ENCODE peak calls at places on chromosomes 3 and 15, in ten cellular contexts. Y is aorta, K is A549, J is GM23338, R is psoas muscle, T is GM23248, W is IMR-90, Q is hepatocyte, F is prostate gland, P is thoracic aorta. C is an unnamed sample.
A peak's percentile ranks its signal among the peaks of the same experiment; 100 is the strongest.

GRCh38 chr3:122245513-122246174 is 62.2 kb downstream of the CASR start:
- DNase-seq in J (no peak), W (peak; percentile 78), Q (no peak), R (no peak), T (peak; percentile 60), Y (no peak), F (no peak), K (peak; percentile 8), P (no peak), C (no peak)

GRCh38 chr3:42263354-42264346 is 2.3 kb downstream of the CCK start:
- DNase-seq in R (no peak), W (no peak), T (peak; percentile 51), J (peak; percentile 85), Q (peak; percentile 10), P (no peak), K (no peak), F (no peak), Y (no peak), C (no peak)

GRCh38 chr3:127589600-127590281 is 792 bp downstream of the TPRA1 start:
- DNase-seq in F (no peak), T (peak; percentile 70), W (no peak), J (no peak), Y (peak; percentile 64), K (no peak), P (no peak), R (peak; percentile 76), Q (peak; percentile 48), C (no peak)

GRCh38 chr3:52248816-52249547 is 3.4 kb downstream of the PPM1M start:
- DNase-seq in R (peak; percentile 72), Q (peak; percentile 29), W (no peak), T (peak; percentile 25), Y (no peak), K (no peak), F (no peak), J (no peak), P (no peak), C (no peak)

GRCh38 chr3:9211155-9211950 is 38.1 kb downstream of the SRGAP3 start:
- DNase-seq in K (no peak), J (no peak), W (peak; percentile 31), Q (no peak), R (no peak), F (no peak), Y (no peak), T (peak; percentile 65), P (no peak), C (no peak)

GRCh38 chr3:17183951-17184550 is 299.3 kb downstream of the PLCL2 start:
- DNase-seq in Y (no peak), W (peak; percentile 62), K (peak; percentile 30), R (no peak), J (no peak), P (no peak), Q (no peak), T (peak; percentile 76), F (no peak), C (peak; percentile 78)

GRCh38 chr15:33526532-33526931 is 215.8 kb downstream of the RYR3 start:
- DNase-seq in Q (no peak), W (no peak), P (no peak), K (no peak), R (no peak), F (no peak), T (no peak), Y (no peak), J (no peak), C (no peak)

GRCh38 chr3:131283862-131284261 is 97.7 kb upstream of the NUDT16 start:
- DNase-seq in F (no peak), T (no peak), R (no peak), Q (no peak), W (no peak), P (no peak), K (no peak), J (peak; percentile 39), Y (no peak), C (no peak)

GRCh38 chr3:175493296-175493695 is 634.2 kb downstream of the NAALADL2 start:
- DNase-seq in F (no peak), T (no peak), K (no peak), Y (no peak), W (peak; percentile 3), Q (no peak), P (no peak), R (no peak), J (no peak), C (no peak)

GRCh38 chr3:185744997-185745843 is 79.6 kb downstream of the IGF2BP2 start:
- DNase-seq in Y (no peak), Q (no peak), J (no peak), T (peak; percentile 98), P (no peak), W (peak; percentile 96), R (no peak), F (no peak), K (peak; percentile 29), C (no peak)

GRCh38 chr15:71914092-71914491 is 103.7 kb downstream of the NR2E3 start:
- DNase-seq in Q (no peak), J (no peak), T (no peak), K (no peak), F (no peak), R (no peak), P (no peak), W (no peak), Y (no peak), C (no peak)

GRCh38 chr15:51735611-51736010 is 1.8 kb downstream of the LYSMD2 start:
- DNase-seq in T (no peak), W (no peak), Y (no peak), F (no peak), Q (no peak), J (no peak), K (no peak), P (no peak), R (no peak), C (no peak)

GRCh38 chr15:62619105-62619504 is 423.4 kb upstream of the TPM1 start:
- DNase-seq in W (peak; percentile 18), R (no peak), K (no peak), T (peak; percentile 52), Y (no peak), Q (no peak), F (no peak), J (no peak), P (no peak), C (no peak)

GRCh38 chr3:61162965-61163364 is 88.3 kb downstream of the FHIT start:
- DNase-seq in Q (no peak), T (no peak), W (no peak), Y (no peak), F (no peak), P (no peak), K (no peak), R (no peak), J (no peak), C (no peak)

GRCh38 chr3:48678566-48679380 is 6.9 kb downstream of the NCKIPSD start:
- DNase-seq in J (no peak), K (no peak), P (no peak), R (no peak), F (no peak), W (no peak), Y (no peak), Q (no peak), T (no peak), C (no peak)

GRCh38 chr3:29436612-29437313 is 155.9 kb downstream of the RBMS3 start:
- DNase-seq in F (no peak), Q (no peak), R (no peak), Y (no peak), K (no peak), J (no peak), T (peak; percentile 14), P (no peak), W (peak; percentile 37), C (no peak)

DNA sequence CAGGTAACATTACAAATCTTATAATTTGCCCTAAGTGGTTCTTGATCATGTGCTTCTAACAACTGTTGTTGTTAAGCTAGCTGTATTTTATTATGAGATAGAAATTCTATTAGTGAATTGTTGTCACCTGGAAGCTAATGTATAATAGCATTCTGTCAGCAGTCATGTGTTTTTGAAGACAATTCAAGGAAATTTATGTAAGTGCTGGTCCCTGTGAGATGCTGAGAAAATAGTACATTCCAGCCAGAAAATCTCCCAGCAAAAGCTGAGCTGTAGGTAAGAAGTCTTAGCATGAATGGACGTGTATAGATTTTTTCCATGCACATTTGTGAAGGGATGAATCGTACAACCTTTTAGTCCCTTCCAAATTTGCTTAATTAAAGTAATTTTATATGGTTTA is 120.0 kb upstream of the C15orf61 start:
- DNase-seq in T (no peak), F (no peak), P (no peak), J (no peak), Q (no peak), R (no peak), Y (no peak), K (no peak), W (no peak), C (no peak)
- H3K4me1 ChIP-seq in T (no peaks in the 10 kb centered on the region), F (no peaks in the 10 kb centered on the region), P (no peaks in the 10 kb centered on the region), J (peaks cover 18% of the 10 kb centered on the region), Q (peaks cover 4% of the 10 kb centered on the region), R (no peaks in the 10 kb centered on the region), Y (no peaks in the 10 kb centered on the region), K (peaks cover 9% of the 10 kb centered on the region), W (no peaks in the 10 kb centered on the region), C (no peaks in the 10 kb centered on the region)

GRCh38 chr3:65945480-65945879 is 93.2 kb downstream of the MAGI1 start:
- DNase-seq in T (peak; percentile 70), J (no peak), R (no peak), Q (no peak), Y (no peak), W (peak; percentile 16), P (no peak), K (no peak), F (no peak), C (no peak)
- H3K4me1 ChIP-seq in T (peaks cover 20% of the 10 kb centered on the region), J (peaks cover 45% of the 10 kb centered on the region), R (peaks cover 26% of the 10 kb centered on the region), Q (peaks cover 21% of the 10 kb centered on the region), Y (no peaks in the 10 kb centered on the region), W (peaks cover 3% of the 10 kb centered on the region), P (peaks cover 30% of the 10 kb centered on the region), K (peaks cover 5% of the 10 kb centered on the region), F (peaks cover 8% of the 10 kb centered on the region), C (peaks cover 12% of the 10 kb centered on the region)

GRCh38 chr3:39075910-39076309 is 24.1 kb downstream of the WDR48 start:
- DNase-seq in K (no peak), P (no peak), R (no peak), W (no peak), Y (no peak), T (no peak), Q (no peak), J (no peak), F (no peak), C (no peak)

GRCh38 chr3:39082652-39083313 is 24.6 kb downstream of the GORASP1 start:
- DNase-seq in K (no peak), W (no peak), Y (no peak), T (no peak), P (no peak), F (no peak), J (no peak), R (no peak), Q (no peak), C (no peak)

GRCh38 chr3:39079530-39079929 is 27.7 kb downstream of the WDR48 start:
- DNase-seq in F (no peak), K (no peak), Y (no peak), Q (no peak), P (no peak), W (no peak), T (no peak), R (no peak), J (no peak), C (no peak)
- H3K4me1 ChIP-seq in F (no peaks in the 10 kb centered on the region), K (no peaks in the 10 kb centered on the region), Y (no peaks in the 10 kb centered on the region), Q (no peaks in the 10 kb centered on the region), P (no peaks in the 10 kb centered on the region), W (no peaks in the 10 kb centered on the region), T (no peaks in the 10 kb centered on the region), R (no peaks in the 10 kb centered on the region), J (no peaks in the 10 kb centered on the region), C (no peaks in the 10 kb centered on the region)

GRCh38 chr3:192296845-192297244 is 430.5 kb downstream of the FGF12 start:
- DNase-seq in J (no peak), F (no peak), T (no peak), Y (no peak), Q (no peak), P (no peak), R (no peak), K (no peak), W (no peak), C (no peak)
- H3K4me1 ChIP-seq in J (peaks cover 20% of the 10 kb centered on the region), F (no peaks in the 10 kb centered on the region), T (no peaks in the 10 kb centered on the region), Y (no peaks in the 10 kb centered on the region), Q (no peaks in the 10 kb centered on the region), P (no peaks in the 10 kb centered on the region), R (no peaks in the 10 kb centered on the region), K (no peaks in the 10 kb centered on the region), W (no peaks in the 10 kb centered on the region), C (no peaks in the 10 kb centered on the region)

C was measured in HAP-1.